ENCODE peak calls at places on chromosomes 12 and 14, in ten cellular contexts. One of them, this sample, is unnamed. For H3K36me3 and H3K27me3, the result is how much of the 10 kb centered on the place peaks cover.

GRCh38 chr14:88879016-88879415 is 54.6 kb downstream of the TTC8 start:
- DNase-seq in transverse colon: no peak
- DNase-seq in CD8-positive, alpha-beta T cell: no peak
- DNase-seq in kidney epithelial cell: peak
- DNase-seq in sigmoid colon: no peak
- DNase-seq in neural progenitor cell: no peak
- DNase-seq in DND-41: no peak
- DNase-seq in fibroblast of lung: peak
- DNase-seq in left ventricle myocardium inferior: no peak
- DNase-seq in mesenchymal stem cell: peak
- DNase-seq in this sample: no peak

GRCh38 chr12:116691636-116692035 is 46.2 kb downstream of the SPRING1 start:
- DNase-seq in transverse colon: no peak
- DNase-seq in CD8-positive, alpha-beta T cell: no peak
- DNase-seq in kidney epithelial cell: no peak
- DNase-seq in sigmoid colon: no peak
- DNase-seq in neural progenitor cell: no peak
- DNase-seq in DND-41: no peak
- DNase-seq in fibroblast of lung: no peak
- DNase-seq in left ventricle myocardium inferior: no peak
- DNase-seq in mesenchymal stem cell: no peak
- DNase-seq in this sample: no peak

GRCh38 chr12:57234571-57235011 is 5.1 kb downstream of the SHMT2 start:
- DNase-seq in transverse colon: no peak
- DNase-seq in CD8-positive, alpha-beta T cell: no peak
- DNase-seq in kidney epithelial cell: no peak
- DNase-seq in sigmoid colon: no peak
- DNase-seq in neural progenitor cell: no peak
- DNase-seq in DND-41: no peak
- DNase-seq in fibroblast of lung: no peak
- DNase-seq in left ventricle myocardium inferior: no peak
- DNase-seq in mesenchymal stem cell: no peak
- DNase-seq in this sample: peak

GRCh38 chr14:62101189-62101588 is 339.0 kb downstream of the SNAPC1 start:
- DNase-seq in transverse colon: no peak
- DNase-seq in CD8-positive, alpha-beta T cell: no peak
- DNase-seq in kidney epithelial cell: no peak
- DNase-seq in sigmoid colon: no peak
- DNase-seq in neural progenitor cell: no peak
- DNase-seq in DND-41: no peak
- DNase-seq in fibroblast of lung: no peak
- DNase-seq in left ventricle myocardium inferior: no peak
- DNase-seq in mesenchymal stem cell: no peak
- DNase-seq in this sample: no peak

GRCh38 chr14:35963209-35963608 is 137.1 kb downstream of the BRMS1L start:
- DNase-seq in transverse colon: no peak
- DNase-seq in CD8-positive, alpha-beta T cell: no peak
- DNase-seq in kidney epithelial cell: no peak
- DNase-seq in sigmoid colon: no peak
- DNase-seq in neural progenitor cell: peak
- DNase-seq in DND-41: no peak
- DNase-seq in fibroblast of lung: no peak
- DNase-seq in left ventricle myocardium inferior: no peak
- DNase-seq in mesenchymal stem cell: no peak
- DNase-seq in this sample: peak

GRCh38 chr14:100640481-100641273 is 53.5 kb upstream of the BEGAIN start:
- DNase-seq in transverse colon: peak
- DNase-seq in CD8-positive, alpha-beta T cell: peak
- DNase-seq in kidney epithelial cell: no peak
- DNase-seq in sigmoid colon: no peak
- DNase-seq in neural progenitor cell: no peak
- DNase-seq in DND-41: peak
- DNase-seq in fibroblast of lung: peak
- DNase-seq in left ventricle myocardium inferior: no peak
- DNase-seq in mesenchymal stem cell: peak
- DNase-seq in this sample: peak

GRCh38 chr14:61296707-61297502 is 15.8 kb upstream of the TMEM30B start:
- DNase-seq in transverse colon: no peak
- DNase-seq in CD8-positive, alpha-beta T cell: no peak
- DNase-seq in kidney epithelial cell: no peak
- DNase-seq in sigmoid colon: no peak
- DNase-seq in neural progenitor cell: no peak
- DNase-seq in DND-41: peak
- DNase-seq in fibroblast of lung: peak
- DNase-seq in left ventricle myocardium inferior: no peak
- DNase-seq in mesenchymal stem cell: peak
- DNase-seq in this sample: no peak

GRCh38 chr14:95649230-95649629 is 37.0 kb upstream of the TCL1B start:
- DNase-seq in transverse colon: no peak
- DNase-seq in CD8-positive, alpha-beta T cell: no peak
- DNase-seq in kidney epithelial cell: no peak
- DNase-seq in sigmoid colon: no peak
- DNase-seq in neural progenitor cell: no peak
- DNase-seq in DND-41: no peak
- DNase-seq in fibroblast of lung: no peak
- DNase-seq in left ventricle myocardium inferior: no peak
- DNase-seq in mesenchymal stem cell: no peak
- DNase-seq in this sample: no peak

GRCh38 chr12:34390846-34391700 is 368.8 kb downstream of the ALG10 start:
- DNase-seq in transverse colon: no peak
- DNase-seq in CD8-positive, alpha-beta T cell: no peak
- DNase-seq in kidney epithelial cell: no peak
- DNase-seq in sigmoid colon: peak
- DNase-seq in neural progenitor cell: no peak
- DNase-seq in DND-41: no peak
- DNase-seq in fibroblast of lung: no peak
- DNase-seq in left ventricle myocardium inferior: peak
- DNase-seq in mesenchymal stem cell: no peak
- DNase-seq in this sample: peak

GRCh38 chr12:45742590-45742989 is 13.1 kb downstream of the ARID2 start:
- DNase-seq in transverse colon: no peak
- DNase-seq in CD8-positive, alpha-beta T cell: no peak
- DNase-seq in kidney epithelial cell: no peak
- DNase-seq in sigmoid colon: no peak
- DNase-seq in neural progenitor cell: no peak
- DNase-seq in DND-41: no peak
- DNase-seq in fibroblast of lung: no peak
- DNase-seq in left ventricle myocardium inferior: no peak
- DNase-seq in mesenchymal stem cell: no peak
- DNase-seq in this sample: no peak

GRCh38 chr12:31866523-31866922 is 92.7 kb upstream of the RESF1 start:
- DNase-seq in transverse colon: no peak
- DNase-seq in CD8-positive, alpha-beta T cell: no peak
- DNase-seq in kidney epithelial cell: no peak
- DNase-seq in sigmoid colon: no peak
- DNase-seq in neural progenitor cell: no peak
- DNase-seq in DND-41: no peak
- DNase-seq in fibroblast of lung: no peak
- DNase-seq in left ventricle myocardium inferior: no peak
- DNase-seq in mesenchymal stem cell: no peak
- DNase-seq in this sample: no peak

GRCh38 chr12:47824629-47825028 is 4.9 kb upstream of the HDAC7 start:
- DNase-seq in transverse colon: no peak
- DNase-seq in CD8-positive, alpha-beta T cell: no peak
- DNase-seq in kidney epithelial cell: no peak
- DNase-seq in sigmoid colon: no peak
- DNase-seq in neural progenitor cell: no peak
- DNase-seq in DND-41: no peak
- DNase-seq in fibroblast of lung: no peak
- DNase-seq in left ventricle myocardium inferior: no peak
- DNase-seq in mesenchymal stem cell: no peak
- DNase-seq in this sample: no peak

GRCh38 chr12:89162704-89163261 is 189.5 kb downstream of the DUSP6 start:
- DNase-seq in transverse colon: peak
- DNase-seq in CD8-positive, alpha-beta T cell: no peak
- DNase-seq in kidney epithelial cell: peak
- DNase-seq in sigmoid colon: peak
- DNase-seq in neural progenitor cell: no peak
- DNase-seq in DND-41: peak
- DNase-seq in fibroblast of lung: peak
- DNase-seq in left ventricle myocardium inferior: peak
- DNase-seq in mesenchymal stem cell: peak
- DNase-seq in this sample: no peak

GRCh38 chr14:77580964-77581505 is 35.4 kb downstream of the SPTLC2 start:
- DNase-seq in transverse colon: no peak
- DNase-seq in CD8-positive, alpha-beta T cell: no peak
- DNase-seq in kidney epithelial cell: no peak
- DNase-seq in sigmoid colon: no peak
- DNase-seq in neural progenitor cell: no peak
- DNase-seq in DND-41: no peak
- DNase-seq in fibroblast of lung: peak
- DNase-seq in left ventricle myocardium inferior: no peak
- DNase-seq in mesenchymal stem cell: peak
- DNase-seq in this sample: no peak
- H3K4me3 ChIP-seq in transverse colon: no peak
- H3K4me3 ChIP-seq in CD8-positive, alpha-beta T cell: peak
- H3K4me3 ChIP-seq in kidney epithelial cell: no peak
- H3K4me3 ChIP-seq in sigmoid colon: no peak
- H3K4me3 ChIP-seq in neural progenitor cell: no peak
- H3K4me3 ChIP-seq in DND-41: no peak
- H3K4me3 ChIP-seq in fibroblast of lung: peak
- H3K4me3 ChIP-seq in left ventricle myocardium inferior: peak
- H3K4me3 ChIP-seq in mesenchymal stem cell: no peak
- H3K4me3 ChIP-seq in this sample: no peak

DNA sequence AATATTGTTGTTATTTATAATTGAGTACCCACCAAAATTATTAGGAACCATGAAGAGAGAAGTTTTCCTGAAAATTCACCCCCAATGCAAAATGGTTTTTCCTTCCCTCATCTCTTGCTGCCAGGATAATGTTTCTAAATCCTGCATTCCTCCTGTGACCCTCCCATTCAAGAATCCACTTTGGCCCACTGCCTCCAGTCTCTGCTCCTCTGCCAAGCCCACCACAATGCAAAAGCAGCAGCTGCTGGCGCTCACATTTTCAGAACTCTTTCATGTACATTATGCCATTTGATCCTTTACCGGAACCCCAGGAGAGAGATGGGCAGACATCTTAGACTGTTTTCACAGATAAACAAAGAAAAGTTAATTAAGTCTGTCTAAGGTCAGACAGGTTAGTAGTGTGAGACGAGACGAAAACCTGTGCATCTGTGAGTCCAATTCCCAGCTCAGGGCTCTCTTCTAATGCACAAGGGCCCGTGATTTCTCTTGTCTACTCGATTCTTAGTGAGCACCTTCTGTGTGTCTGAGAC is 12.9 kb downstream of the LRIG3 start:
- DNase-seq in transverse colon: no peak
- DNase-seq in CD8-positive, alpha-beta T cell: no peak
- DNase-seq in kidney epithelial cell: no peak
- DNase-seq in sigmoid colon: no peak
- DNase-seq in neural progenitor cell: no peak
- DNase-seq in DND-41: no peak
- DNase-seq in fibroblast of lung: peak
- DNase-seq in left ventricle myocardium inferior: no peak
- DNase-seq in mesenchymal stem cell: no peak
- DNase-seq in this sample: no peak
- H3K36me3 ChIP-seq in transverse colon: under half
- H3K36me3 ChIP-seq in CD8-positive, alpha-beta T cell: under half
- H3K36me3 ChIP-seq in kidney epithelial cell: under half
- H3K36me3 ChIP-seq in sigmoid colon: under half
- H3K36me3 ChIP-seq in neural progenitor cell: under half
- H3K36me3 ChIP-seq in DND-41: under half
- H3K36me3 ChIP-seq in fibroblast of lung: under half
- H3K36me3 ChIP-seq in left ventricle myocardium inferior: under half
- H3K36me3 ChIP-seq in mesenchymal stem cell: under half
- H3K36me3 ChIP-seq in this sample: under half

DNA sequence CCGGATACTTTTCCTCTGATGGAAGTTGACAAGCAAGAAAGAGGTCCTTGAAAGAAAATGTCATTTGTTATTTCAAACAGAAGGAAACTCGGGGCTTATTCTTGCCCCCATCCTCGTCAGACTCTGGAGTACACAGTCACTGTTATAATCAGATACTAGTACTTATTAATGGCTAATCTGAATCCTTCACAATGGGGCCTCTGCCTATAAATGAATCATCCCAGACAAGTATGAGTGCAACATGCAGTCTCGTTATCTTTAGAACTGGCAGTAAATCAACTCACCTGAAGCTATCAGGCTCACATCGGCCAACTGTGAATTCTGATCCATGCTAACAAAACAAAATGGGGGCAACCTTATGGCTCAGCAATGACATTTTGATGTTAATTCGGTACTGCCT is 216.7 kb downstream of the GRIN2B start:
- DNase-seq in transverse colon: no peak
- DNase-seq in CD8-positive, alpha-beta T cell: no peak
- DNase-seq in kidney epithelial cell: no peak
- DNase-seq in sigmoid colon: no peak
- DNase-seq in neural progenitor cell: no peak
- DNase-seq in DND-41: no peak
- DNase-seq in fibroblast of lung: no peak
- DNase-seq in left ventricle myocardium inferior: no peak
- DNase-seq in mesenchymal stem cell: no peak
- DNase-seq in this sample: no peak
- H3K27me3 ChIP-seq in transverse colon: under half
- H3K27me3 ChIP-seq in CD8-positive, alpha-beta T cell: under half
- H3K27me3 ChIP-seq in kidney epithelial cell: under half
- H3K27me3 ChIP-seq in sigmoid colon: under half
- H3K27me3 ChIP-seq in neural progenitor cell: under half
- H3K27me3 ChIP-seq in DND-41: under half
- H3K27me3 ChIP-seq in fibroblast of lung: under half
- H3K27me3 ChIP-seq in left ventricle myocardium inferior: under half
- H3K27me3 ChIP-seq in mesenchymal stem cell: under half
- H3K27me3 ChIP-seq in this sample: under half

GRCh38 chr12:115451785-115452736 is 768.1 kb upstream of the TBX3 start:
- DNase-seq in transverse colon: no peak
- DNase-seq in CD8-positive, alpha-beta T cell: no peak
- DNase-seq in kidney epithelial cell: no peak
- DNase-seq in sigmoid colon: no peak
- DNase-seq in neural progenitor cell: peak
- DNase-seq in DND-41: peak
- DNase-seq in fibroblast of lung: peak
- DNase-seq in left ventricle myocardium inferior: peak
- DNase-seq in mesenchymal stem cell: peak
- DNase-seq in this sample: peak

GRCh38 chr12:115450017-115450416 is 766.0 kb upstream of the TBX3 start:
- DNase-seq in transverse colon: no peak
- DNase-seq in CD8-positive, alpha-beta T cell: no peak
- DNase-seq in kidney epithelial cell: no peak
- DNase-seq in sigmoid colon: no peak
- DNase-seq in neural progenitor cell: no peak
- DNase-seq in DND-41: no peak
- DNase-seq in fibroblast of lung: no peak
- DNase-seq in left ventricle myocardium inferior: no peak
- DNase-seq in mesenchymal stem cell: no peak
- DNase-seq in this sample: peak

GRCh38 chr12:115452751-115453281 is 768.8 kb upstream of the TBX3 start:
- DNase-seq in transverse colon: no peak
- DNase-seq in CD8-positive, alpha-beta T cell: no peak
- DNase-seq in kidney epithelial cell: no peak
- DNase-seq in sigmoid colon: no peak
- DNase-seq in neural progenitor cell: peak
- DNase-seq in DND-41: no peak
- DNase-seq in fibroblast of lung: no peak
- DNase-seq in left ventricle myocardium inferior: no peak
- DNase-seq in mesenchymal stem cell: no peak
- DNase-seq in this sample: no peak

GRCh38 chr12:115450710-115451109 is 766.7 kb upstream of the TBX3 start:
- DNase-seq in transverse colon: no peak
- DNase-seq in CD8-positive, alpha-beta T cell: no peak
- DNase-seq in kidney epithelial cell: no peak
- DNase-seq in sigmoid colon: no peak
- DNase-seq in neural progenitor cell: no peak
- DNase-seq in DND-41: no peak
- DNase-seq in fibroblast of lung: no peak
- DNase-seq in left ventricle myocardium inferior: no peak
- DNase-seq in mesenchymal stem cell: no peak
- DNase-seq in this sample: no peak

GRCh38 chr12:115451151-115451784 is 767.3 kb upstream of the TBX3 start:
- DNase-seq in transverse colon: no peak
- DNase-seq in CD8-positive, alpha-beta T cell: no peak
- DNase-seq in kidney epithelial cell: no peak
- DNase-seq in sigmoid colon: no peak
- DNase-seq in neural progenitor cell: no peak
- DNase-seq in DND-41: no peak
- DNase-seq in fibroblast of lung: no peak
- DNase-seq in left ventricle myocardium inferior: no peak
- DNase-seq in mesenchymal stem cell: no peak
- DNase-seq in this sample: peak
- H3K4me3 ChIP-seq in transverse colon: no peak
- H3K4me3 ChIP-seq in CD8-positive, alpha-beta T cell: no peak
- H3K4me3 ChIP-seq in kidney epithelial cell: peak
- H3K4me3 ChIP-seq in sigmoid colon: peak
- H3K4me3 ChIP-seq in neural progenitor cell: peak
- H3K4me3 ChIP-seq in DND-41: peak
- H3K4me3 ChIP-seq in fibroblast of lung: peak
- H3K4me3 ChIP-seq in left ventricle myocardium inferior: peak
- H3K4me3 ChIP-seq in mesenchymal stem cell: no peak
- H3K4me3 ChIP-seq in this sample: peak